ENCODE peak calls at places on chromosomes 3 and 15, in nine cellular contexts. R, X, L, W, F, T, I, A and E are unnamed samples.

GRCh38 chr3:54133196-54133595 is 10.8 kb downstream of the CACNA2D3 start:
- DNase-seq in R (no peak), A (no peak), L (no peak), W (no peak), X (no peak), I (no peak), F (no peak), T (no peak), E (no peak)

GRCh38 chr3:168859143-168859542 is 763.4 kb upstream of the GOLIM4 start:
- DNase-seq in X (no peak), T (no peak), A (no peak), I (no peak), W (no peak), R (no peak), F (no peak), L (no peak), E (no peak)

GRCh38 chr3:31378226-31378625 is 154.5 kb upstream of the STT3B start:
- DNase-seq in R (no peak), F (no peak), A (no peak), T (no peak), W (no peak), X (no peak), I (no peak), L (no peak), E (no peak)

GRCh38 chr3:136932518-136932917 is 25.3 kb upstream of the IL20RB start:
- DNase-seq in X (no peak), L (no peak), R (no peak), A (no peak), F (peak; percentile 26), I (no peak), T (no peak), W (no peak), E (no peak)

GRCh38 chr3:126540946-126541627 is 17.1 kb downstream of the CHST13 start:
- DNase-seq in L (no peak), T (no peak), A (peak; percentile 69), F (no peak), I (peak; percentile 1), R (no peak), W (peak; percentile 32), X (no peak), E (no peak)

GRCh38 chr3:52512105-52512504 is 17.0 kb downstream of the STAB1 start:
- DNase-seq in R (no peak), W (no peak), X (no peak), F (no peak), T (no peak), L (no peak), I (no peak), A (no peak), E (no peak)

GRCh38 chr3:149120051-149120972 is 9.1 kb upstream of the HPS3 start:
- DNase-seq in L (peak; percentile 71), I (no peak), W (no peak), F (peak; percentile 42), A (no peak), T (no peak), X (peak; percentile 72), R (peak; percentile 65), E (peak; percentile 74)

GRCh38 chr3:110881069-110881468 is 190.5 kb upstream of the NECTIN3 start:
- DNase-seq in I (no peak), L (no peak), F (no peak), X (no peak), T (no peak), A (no peak), R (peak; percentile 90), W (no peak), E (peak; percentile 5)

GRCh38 chr3:122800031-122800430 is 5.2 kb downstream of the SLC49A4 start:
- DNase-seq in R (no peak), X (no peak), T (no peak), F (no peak), L (no peak), I (no peak), A (no peak), W (no peak), E (no peak)

GRCh38 chr15:100400996-100401395 is 59.2 kb upstream of the ADAMTS17 start:
- DNase-seq in X (no peak), L (no peak), A (no peak), R (no peak), T (no peak), I (no peak), W (no peak), F (no peak), E (no peak)

GRCh38 chr3:74287557-74287956 is 326.9 kb downstream of the CNTN3 start:
- DNase-seq in A (no peak), T (no peak), X (no peak), W (no peak), F (no peak), L (no peak), R (no peak), I (no peak), E (peak; percentile 8)

GRCh38 chr3:10729439-10729838 is 86.6 kb upstream of the SLC6A11 start:
- DNase-seq in X (no peak), W (peak; percentile 15), I (no peak), T (no peak), R (no peak), A (no peak), L (no peak), F (no peak), E (no peak)

GRCh38 chr3:150059729-150060128 is 89.0 kb upstream of the PFN2 start:
- DNase-seq in X (no peak), L (no peak), W (no peak), I (no peak), T (no peak), R (peak; percentile 83), F (no peak), A (no peak), E (no peak)

GRCh38 chr3:50430186-50430585 is 70.9 kb upstream of the TMEM115 start:
- DNase-seq in X (no peak), R (no peak), W (no peak), A (no peak), F (no peak), T (no peak), L (no peak), I (no peak), E (no peak)

GRCh38 chr3:167305340-167305739 is 74.8 kb downstream of the ZBBX start:
- DNase-seq in L (no peak), R (no peak), A (no peak), I (no peak), W (no peak), T (no peak), F (no peak), X (no peak), E (no peak)

GRCh38 chr15:99385865-99386264 is 134.6 kb downstream of the LRRC28 start:
- DNase-seq in X (no peak), A (no peak), R (no peak), I (peak; percentile 46), T (no peak), F (no peak), W (no peak), L (no peak), E (peak; percentile 63)

GRCh38 chr15:45457641-45458539 is 64.7 kb downstream of the SLC30A4 start:
- DNase-seq in A (no peak), I (peak; percentile 30), F (no peak), T (peak; percentile 77), W (peak; percentile 73), L (peak; percentile 88), R (peak; percentile 63), X (peak; percentile 81), E (peak; percentile 68)

GRCh38 chr3:129121792-129122696 is at the start of gene RAB43:
- DNase-seq in R (peak; percentile 98), A (peak; percentile 94), X (peak; percentile 97), L (no peak), F (peak; percentile 87), W (peak; percentile 99), T (peak; percentile 86), I (peak; percentile 78), E (peak; percentile 97)

GRCh38 chr3:100581650-100582049 is 27.8 kb upstream of the ADGRG7 start:
- DNase-seq in T (no peak), A (no peak), R (no peak), L (no peak), F (no peak), W (no peak), X (no peak), I (no peak), E (no peak)

GRCh38 chr15:76492538-76492937 is 156.0 kb downstream of the ISL2 start:
- DNase-seq in F (no peak), A (no peak), L (no peak), T (no peak), W (no peak), R (no peak), X (no peak), I (no peak), E (no peak)

GRCh38 chr3:194949592-194949991 is 263.9 kb downstream of the FAM43A start:
- DNase-seq in R (no peak), A (peak; percentile 4), T (no peak), L (no peak), F (no peak), X (no peak), I (no peak), W (no peak), E (no peak)

GRCh38 chr3:58260733-58261132 is 23.1 kb downstream of the ABHD6 start:
- DNase-seq in L (no peak), T (peak; percentile 64), F (no peak), I (no peak), X (no peak), A (no peak), R (no peak), W (no peak), E (peak; percentile 50)

GRCh38 chr15:56798639-56799038 is 65.3 kb upstream of the ZNF280D start:
- DNase-seq in R (no peak), F (peak; percentile 22), X (no peak), W (no peak), T (no peak), A (no peak), I (no peak), L (no peak), E (no peak)

GRCh38 chr15:73928971-73929627 is 2.8 kb downstream of the LOXL1 start:
- DNase-seq in W (no peak), R (no peak), L (no peak), F (no peak), I (no peak), X (no peak), T (no peak), A (no peak), E (peak; percentile 50)

GRCh38 chr15:40815042-40815678 is 7.9 kb upstream of the DNAJC17 start:
- DNase-seq in R (no peak), A (no peak), I (no peak), X (no peak), T (peak; percentile 26), F (no peak), L (no peak), W (no peak), E (no peak)

GRCh38 chr15:92410544-92410943 is 16.9 kb downstream of the ST8SIA2 start:
- DNase-seq in A (no peak), T (no peak), F (no peak), W (no peak), R (no peak), X (no peak), I (no peak), L (no peak), E (no peak)

GRCh38 chr3:102297259-102297658 is 137.6 kb upstream of the ZPLD1 start:
- DNase-seq in R (no peak), X (no peak), F (no peak), I (no peak), L (no peak), A (no peak), W (no peak), T (no peak), E (no peak)

GRCh38 chr3:99357131-99357530 is 281.3 kb upstream of the COL8A1 start:
- DNase-seq in R (no peak), T (no peak), A (no peak), W (no peak), F (no peak), L (no peak), X (no peak), I (no peak), E (peak; percentile 10)

GRCh38 chr15:29774900-29775299 is 47.4 kb downstream of the TJP1 start:
- DNase-seq in F (no peak), X (no peak), W (no peak), I (no peak), T (no peak), L (no peak), A (no peak), R (no peak), E (peak; percentile 6)

GRCh38 chr3:73502609-73503560 is 121.9 kb downstream of the PDZRN3 start:
- DNase-seq in T (peak; percentile 52), X (peak; percentile 75), L (peak; percentile 64), R (peak; percentile 52), A (no peak), W (peak; percentile 67), I (no peak), F (peak; percentile 28), E (peak; percentile 71)

GRCh38 chr3:140568842-140569520 is 108.9 kb upstream of the TRIM42 start:
- DNase-seq in L (no peak), I (peak; percentile 43), R (no peak), T (peak; percentile 56), F (no peak), W (no peak), A (no peak), X (no peak), E (no peak)